ENCODE peak calls at places on chromosomes 6 and 20, in six cellular contexts. S, C, I, D, O and L are unnamed samples. For H3K4me1, the result is how much of the 10 kb centered on the place peaks cover.

GRCh38 chr20:34986311-34987287 is 30.9 kb downstream of the MYH7B start:
- DNase-seq in S (no peak), C (no peak), O (no peak), I (no peak), D (no peak), L (peak)

GRCh38 chr20:54416770-54417169 is 58.6 kb upstream of the DOK5 start:
- DNase-seq in S (peak), I (no peak), O (no peak), D (no peak), C (no peak), L (no peak)

GRCh38 chr6:71326611-71327010 is 38.0 kb downstream of the OGFRL1 start:
- DNase-seq in C (no peak), D (no peak), S (no peak), O (peak), I (no peak), L (no peak)

GRCh38 chr6:75759207-75759606 is 10.2 kb downstream of the MYO6 start:
- DNase-seq in S (no peak), C (no peak), O (no peak), D (no peak), I (no peak), L (no peak)

GRCh38 chr6:107493158-107494057 is 3.5 kb downstream of the SOBP start:
- DNase-seq in C (no peak), D (no peak), O (no peak), I (peak), S (peak), L (no peak)

GRCh38 chr6:10793695-10794094 is 44.6 kb downstream of the MAK start:
- DNase-seq in S (no peak), D (no peak), I (no peak), C (peak), O (no peak), L (no peak)

GRCh38 chr20:58017237-58017969 is 211.1 kb downstream of the ANKRD60 start:
- DNase-seq in C (peak), O (peak), S (peak), D (peak), I (no peak), L (no peak)

GRCh38 chr6:166567107-166567506 is 19.4 kb downstream of the RAMACL start:
- DNase-seq in D (no peak), S (peak), I (peak), O (peak), C (peak), L (no peak)

GRCh38 chr20:32539817-32540675 is 45.1 kb downstream of the NOL4L start:
- DNase-seq in O (no peak), S (no peak), C (peak), D (no peak), I (no peak), L (peak)

GRCh38 chr20:58623579-58624473 is 27.3 kb upstream of the STX16 start:
- DNase-seq in S (peak), I (no peak), O (peak), D (peak), C (peak), L (no peak)

GRCh38 chr6:13351271-13351670 is 22.9 kb upstream of the TBC1D7 start:
- DNase-seq in S (no peak), D (no peak), I (no peak), O (no peak), C (no peak), L (no peak)

GRCh38 chr6:13349811-13350506 is 21.6 kb upstream of the TBC1D7 start:
- DNase-seq in O (no peak), S (peak), I (no peak), D (no peak), C (no peak), L (no peak)

GRCh38 chr6:13346245-13346644 is 17.9 kb upstream of the TBC1D7 start:
- DNase-seq in I (no peak), C (no peak), D (no peak), O (no peak), S (no peak), L (no peak)

GRCh38 chr6:13352165-13352564 is 23.8 kb upstream of the TBC1D7 start:
- DNase-seq in I (no peak), C (no peak), D (no peak), O (no peak), S (no peak), L (no peak)

DNA sequence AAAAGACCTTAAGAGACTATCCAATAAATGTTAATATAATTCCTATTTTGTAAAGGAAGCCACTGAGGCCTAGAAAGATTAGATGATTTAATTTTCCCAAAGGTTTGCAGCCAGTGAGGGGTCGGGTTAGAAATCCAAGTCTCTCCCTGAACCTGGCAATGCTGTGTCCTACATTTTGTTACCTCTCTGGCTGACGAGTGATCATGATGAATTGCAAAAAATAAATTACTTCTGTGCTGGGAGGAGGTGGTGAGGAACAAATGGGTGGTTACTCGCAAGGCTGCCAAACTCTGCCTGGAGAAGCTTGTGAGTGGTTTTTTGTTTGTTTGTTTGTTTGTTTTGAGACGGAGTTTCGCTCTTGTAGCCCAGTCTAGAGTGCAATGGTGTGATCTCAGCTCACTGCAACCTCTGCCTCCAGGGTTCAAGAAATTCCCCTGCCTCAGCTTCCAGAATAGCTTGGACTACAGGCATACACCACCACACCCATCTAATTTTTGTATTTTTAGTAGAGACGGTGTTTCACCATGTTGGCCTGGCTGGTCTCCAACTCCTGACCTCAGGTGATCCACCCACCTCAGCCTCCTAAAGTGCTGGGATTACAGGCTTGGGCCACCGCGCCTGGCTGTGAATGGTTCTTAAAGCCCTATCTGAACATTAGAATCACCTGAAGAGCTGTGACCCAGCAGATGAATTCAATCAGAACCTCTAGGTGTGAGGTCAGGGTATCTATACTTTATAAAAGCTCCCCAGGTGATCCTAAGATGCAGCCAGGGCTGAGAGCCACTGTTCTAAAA is 20.2 kb upstream of the TBC1D7 start:
- DNase-seq in C (no peak), S (no peak), D (no peak), I (no peak), O (no peak), L (no peak)
- TF ChIP-seq CTCF in C (no peak), S (no peak), D (no peak), I (no peak), O (no peak), L (no peak)

GRCh38 chr6:136524936-136525413 is 25.2 kb downstream of the MAP7 start:
- DNase-seq in C (no peak), O (no peak), S (no peak), D (no peak), I (no peak), L (no peak)
- H3K27ac ChIP-seq in C (peak), O (no peak), S (no peak), D (no peak), I (no peak), L (no peak)

DNA sequence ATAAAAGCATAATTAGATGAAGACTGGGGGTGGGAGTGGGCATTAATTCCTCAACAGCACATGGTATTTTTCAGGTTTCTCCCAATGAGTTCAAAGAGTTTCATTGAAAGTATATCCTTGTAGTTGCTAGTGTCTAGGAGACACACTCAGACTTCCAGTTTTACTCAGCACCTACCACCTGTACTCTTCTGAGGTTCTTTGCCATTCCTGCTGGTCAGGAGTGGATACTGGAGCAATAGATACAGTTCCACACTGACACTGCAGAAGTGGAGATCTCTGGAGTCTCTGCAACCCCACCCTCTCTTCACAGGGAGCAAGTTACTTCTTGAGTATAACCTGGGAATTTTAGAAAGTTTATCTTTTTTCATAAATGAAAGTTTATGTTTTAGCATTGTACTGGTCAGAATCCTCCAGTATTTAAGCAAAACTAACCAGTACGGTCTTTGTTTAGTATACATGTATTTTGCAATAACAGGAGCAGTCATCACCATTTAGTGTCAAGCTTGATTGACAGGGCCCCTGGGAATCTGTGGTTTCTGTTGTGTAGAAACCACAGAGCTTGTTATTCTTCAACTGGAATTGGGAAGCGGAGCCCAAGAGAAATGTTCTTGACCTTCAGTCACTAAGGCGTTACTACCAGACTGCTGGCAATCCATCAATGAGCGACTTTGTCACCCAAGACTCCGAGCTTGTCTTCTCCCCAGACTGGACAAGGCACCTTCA is 148.1 kb downstream of the ZDHHC14 start:
- DNase-seq in O (no peak), S (peak), I (peak), D (no peak), C (peak), L (no peak)
- H3K4me1 ChIP-seq in O (under half), S (under half), I (half or more), D (under half), C (under half), L (under half)

DNA sequence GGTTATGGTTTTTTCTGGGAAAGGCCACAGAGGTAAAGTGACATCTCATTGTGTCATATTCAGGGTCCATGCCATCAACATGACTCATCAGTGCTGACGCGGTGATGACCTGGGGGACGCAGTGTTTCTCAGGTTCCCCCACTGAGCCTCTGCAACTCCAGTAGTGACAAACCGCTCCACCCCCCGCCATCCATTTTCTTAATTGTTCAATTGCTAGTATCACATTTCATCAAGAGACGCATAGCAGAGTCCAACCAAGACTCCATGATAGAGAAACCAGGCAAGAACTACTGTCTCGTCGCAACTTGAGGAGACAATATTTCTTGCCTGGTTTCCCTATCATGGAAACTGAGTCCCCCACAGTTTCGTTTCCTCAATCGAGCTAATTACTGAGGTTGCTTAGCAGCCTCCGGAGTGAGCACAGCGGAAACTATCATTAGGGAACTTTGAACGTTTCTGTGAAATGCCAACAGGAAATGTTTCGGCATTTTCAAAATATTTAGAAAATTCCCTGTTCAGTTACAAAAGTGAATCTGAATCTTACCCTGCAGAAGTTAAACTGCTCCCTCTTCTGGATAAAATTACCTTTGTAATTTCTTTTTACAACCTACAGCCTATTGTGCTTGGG is 12.2 kb upstream of the SERPINB1 start:
- DNase-seq in O (peak), C (peak), I (no peak), D (peak), S (peak), L (no peak)
- TF ChIP-seq CTCF in O (no peak), C (peak), I (peak), D (peak), S (peak), L (peak)